ENCODE peak calls at places on chromosomes 16 and 17, in seven cellular contexts. W is upper lobe of right lung; O is CD8-positive, alpha-beta T cell; V is breast epithelium; T is fibroblast of lung; I is tibial artery; C is cardiac muscle cell. Z is an unnamed sample.
A peak's percentile ranks its signal among the peaks of the same experiment; 100 is the strongest.

GRCh38 chr17:45895969-45896793 is 1.8 kb downstream of the MAPT start:
- DNase-seq in V (no peak), W (no peak), T (no peak), C (no peak), O (no peak), I (no peak), Z (no peak)

GRCh38 chr17:48026503-48027321 is 10.9 kb downstream of the COPZ2 start:
- DNase-seq in T (peak; percentile 90), V (peak; percentile 88), C (peak; percentile 94), I (peak; percentile 85), W (peak; percentile 92), O (peak; percentile 56), Z (peak; percentile 47)

GRCh38 chr17:58341861-58342475 is 10.0 kb downstream of the SUPT4H1 start:
- DNase-seq in I (no peak), O (no peak), C (no peak), T (no peak), V (no peak), W (peak; percentile 27), Z (no peak)

GRCh38 chr17:17352836-17353624 is 49.9 kb downstream of the NT5M start:
- DNase-seq in O (no peak), I (no peak), T (no peak), W (peak; percentile 58), V (peak; percentile 19), C (no peak), Z (no peak)

GRCh38 chr16:57884655-57885133 is 82.4 kb upstream of the KIFC3 start:
- DNase-seq in I (no peak), O (no peak), V (no peak), T (no peak), C (no peak), W (no peak), Z (no peak)

GRCh38 chr16:2776500-2777139 is 460 bp downstream of the ELOB start:
- DNase-seq in C (no peak), O (no peak), W (peak; percentile 77), I (no peak), T (no peak), V (peak; percentile 52), Z (no peak)

GRCh38 chr17:30236807-30237206 is 1.3 kb upstream of the SLC6A4 start:
- DNase-seq in O (no peak), V (no peak), I (peak; percentile 44), C (peak; percentile 86), T (peak; percentile 39), W (peak; percentile 83), Z (no peak)

GRCh38 chr17:35548213-35548810 is 10.8 kb upstream of the SLFN12L start:
- DNase-seq in C (no peak), T (no peak), W (no peak), I (no peak), V (no peak), O (no peak), Z (no peak)

GRCh38 chr16:82078125-82078524 is 43.1 kb downstream of the HSD17B2 start:
- DNase-seq in O (no peak), T (no peak), C (no peak), W (no peak), I (no peak), V (no peak), Z (no peak)

GRCh38 chr16:59259074-59259963 is 525.2 kb upstream of the GOT2 start:
- DNase-seq in I (no peak), V (no peak), O (no peak), T (no peak), W (no peak), C (no peak), Z (no peak)

GRCh38 chr16:69179255-69180010 is 7.5 kb upstream of the SNTB2 start:
- DNase-seq in T (peak; percentile 99), I (peak; percentile 82), C (peak; percentile 9), V (peak; percentile 72), W (no peak), O (no peak), Z (no peak)

GRCh38 chr17:51650202-51650601 is 389.9 kb downstream of the UTP18 start:
- DNase-seq in C (no peak), O (no peak), W (no peak), V (no peak), I (no peak), T (no peak), Z (no peak)

GRCh38 chr17:42617956-42618431 is 8.5 kb downstream of the TUBG1 start:
- DNase-seq in T (no peak), C (no peak), V (no peak), W (no peak), I (no peak), O (no peak), Z (no peak)

GRCh38 chr16:66923247-66923851 is 2.0 kb downstream of the RRAD start:
- DNase-seq in C (no peak), O (no peak), I (peak; percentile 66), T (no peak), V (no peak), W (no peak), Z (no peak)

GRCh38 chr17:49327835-49328784 is 33.9 kb downstream of the ZNF652 start:
- DNase-seq in W (no peak), O (no peak), V (no peak), I (no peak), C (no peak), T (no peak), Z (no peak)

GRCh38 chr16:3431779-3432219 is 11.5 kb downstream of the ZNF597 start:
- DNase-seq in C (no peak), W (peak; percentile 68), O (peak; percentile 13), I (peak; percentile 24), V (no peak), T (peak; percentile 52), Z (peak; percentile 12)

GRCh38 chr16:68909099-68909733 is 65.9 kb downstream of the TANGO6 start:
- DNase-seq in T (peak; percentile 55), O (no peak), V (no peak), C (no peak), W (no peak), I (no peak), Z (no peak)

GRCh38 chr17:21677126-21677910 is 15.0 kb upstream of the KCNJ18 start:
- DNase-seq in V (peak; percentile 41), T (no peak), W (no peak), O (no peak), I (no peak), C (no peak), Z (no peak)

GRCh38 chr17:21678451-21679081 is 13.8 kb upstream of the KCNJ18 start:
- DNase-seq in O (no peak), W (peak; percentile 67), I (no peak), V (peak; percentile 50), C (no peak), T (no peak), Z (no peak)

GRCh38 chr17:21676281-21677111 is 15.8 kb upstream of the KCNJ18 start:
- DNase-seq in O (no peak), T (no peak), V (peak; percentile 53), W (no peak), I (no peak), C (no peak), Z (no peak)

GRCh38 chr17:21679256-21680146 is 12.8 kb upstream of the KCNJ18 start:
- DNase-seq in I (no peak), C (no peak), V (peak; percentile 49), W (no peak), T (no peak), O (no peak), Z (no peak)

GRCh38 chr17:21677911-21678310 is 14.4 kb upstream of the KCNJ18 start:
- DNase-seq in O (no peak), C (no peak), I (no peak), T (no peak), W (no peak), V (peak; percentile 38), Z (no peak)
- H3K9me3 ChIP-seq in O (no peaks in the 10 kb centered on the region), C (no peaks in the 10 kb centered on the region), I (no peaks in the 10 kb centered on the region), T (no peaks in the 10 kb centered on the region), W (no peaks in the 10 kb centered on the region), V (peaks cover 10% of the 10 kb centered on the region), Z (no peaks in the 10 kb centered on the region)

GRCh38 chr17:6772016-6772415 is 4.0 kb upstream of the FBXO39 start:
- DNase-seq in I (no peak), O (no peak), C (no peak), W (no peak), V (no peak), T (no peak), Z (no peak)
- H3K9me3 ChIP-seq in I (peaks cover 71% of the 10 kb centered on the region), O (peaks cover 22% of the 10 kb centered on the region), C (no peaks in the 10 kb centered on the region), W (peaks cover 8% of the 10 kb centered on the region), V (peaks cover 37% of the 10 kb centered on the region), T (no peaks in the 10 kb centered on the region), Z (peaks cover 17% of the 10 kb centered on the region)

DNA sequence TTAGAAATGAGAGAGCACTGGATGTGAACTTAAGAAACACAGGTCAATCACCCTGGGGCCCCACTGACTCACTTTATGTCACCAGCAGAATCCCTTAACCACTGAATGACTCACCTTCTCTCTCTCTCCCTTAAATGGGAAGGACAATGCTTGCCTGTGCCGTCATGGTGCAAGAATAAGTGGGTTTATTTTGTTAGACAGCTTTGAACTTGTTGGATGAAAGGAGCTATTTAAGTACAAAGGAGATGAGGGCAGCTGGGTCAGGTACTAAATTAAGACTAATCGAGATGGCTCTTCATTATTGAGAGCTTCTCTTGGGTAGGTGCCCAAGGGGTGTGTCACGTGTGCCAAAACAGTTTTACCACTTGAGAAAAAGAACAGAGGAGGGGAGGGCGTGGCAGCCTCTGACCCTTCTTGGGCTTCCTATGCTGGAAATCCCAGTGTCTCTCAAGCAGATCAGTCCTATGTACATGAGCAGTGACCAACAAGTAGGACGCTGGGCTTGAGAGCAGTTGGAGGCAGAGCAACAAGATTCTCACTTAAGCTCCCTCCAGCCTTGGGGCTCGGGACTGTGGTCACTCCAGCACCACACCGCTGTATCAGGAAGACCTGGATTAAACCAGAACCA is 6.7 kb upstream of the KRT31 start:
- DNase-seq in V (no peak), I (no peak), W (no peak), T (peak; percentile 90), C (no peak), O (no peak), Z (no peak)
- H3K9me3 ChIP-seq in V (no peaks in the 10 kb centered on the region), I (no peaks in the 10 kb centered on the region), W (no peaks in the 10 kb centered on the region), T (no peaks in the 10 kb centered on the region), C (no peaks in the 10 kb centered on the region), O (no peaks in the 10 kb centered on the region), Z (no peaks in the 10 kb centered on the region)

GRCh38 chr17:19703776-19704371 is 12.5 kb downstream of the SLC47A2 start:
- DNase-seq in C (peak; percentile 58), T (no peak), O (no peak), W (no peak), I (no peak), V (no peak), Z (no peak)

GRCh38 chr17:19705771-19706770 is 10.3 kb downstream of the SLC47A2 start:
- DNase-seq in I (no peak), W (no peak), C (no peak), V (no peak), T (no peak), O (no peak), Z (no peak)

GRCh38 chr17:19705201-19705600 is 11.2 kb downstream of the SLC47A2 start:
- DNase-seq in C (no peak), W (no peak), O (no peak), T (no peak), I (no peak), V (no peak), Z (no peak)

GRCh38 chr17:19702231-19702641 is 14.1 kb downstream of the SLC47A2 start:
- DNase-seq in W (no peak), T (no peak), V (no peak), I (no peak), C (no peak), O (no peak), Z (no peak)

GRCh38 chr17:19703106-19703775 is 13.1 kb downstream of the SLC47A2 start:
- DNase-seq in T (no peak), C (peak; percentile 46), O (no peak), V (no peak), W (peak; percentile 81), I (no peak), Z (no peak)
- H3K9me3 ChIP-seq in T (no peaks in the 10 kb centered on the region), C (no peaks in the 10 kb centered on the region), O (no peaks in the 10 kb centered on the region), V (no peaks in the 10 kb centered on the region), W (no peaks in the 10 kb centered on the region), I (no peaks in the 10 kb centered on the region), Z (no peaks in the 10 kb centered on the region)

GRCh38 chr16:31678649-31679325 is 151.1 kb downstream of the AHSP start:
- DNase-seq in W (no peak), V (no peak), O (no peak), C (no peak), T (no peak), I (no peak), Z (no peak)
- H3K9me3 ChIP-seq in W (no peaks in the 10 kb centered on the region), V (no peaks in the 10 kb centered on the region), O (no peaks in the 10 kb centered on the region), C (no peaks in the 10 kb centered on the region), T (no peaks in the 10 kb centered on the region), I (no peaks in the 10 kb centered on the region), Z (no peaks in the 10 kb centered on the region)